ENCODE peak calls at places on chromosomes 2 and 18, in nine cellular contexts. K is H4, E is GM23248, P is hippocampal formation, G is esophagus squamous epithelium, M is HTR-8/SVneo, H is hypothalamus, C is caudate nucleus, Q is amniotic stem cell. A is an unnamed sample.

GRCh38 chr2:225171350-225171749 is 129.1 kb upstream of the DOCK10 start:
- DNase-seq in K (no peak), E (no peak), P (no peak), G (no peak), M (no peak), H (no peak), C (no peak), Q (no peak), A (peak)

GRCh38 chr18:50630895-50631294 is 71.0 kb downstream of the MAPK4 start:
- DNase-seq in K (no peak), E (no peak), P (no peak), G (no peak), M (no peak), H (no peak), C (no peak), Q (no peak), A (no peak)

GRCh38 chr2:26011990-26012856 is 21.7 kb upstream of the RAB10 start:
- DNase-seq in K (peak), E (peak), P (no peak), G (no peak), M (peak), H (no peak), C (no peak), Q (no peak), A (peak)

GRCh38 chr2:73984203-73984921 is at the start of gene TET3:
- DNase-seq in K (no peak), E (peak), P (no peak), G (no peak), M (no peak), H (no peak), C (no peak), Q (no peak), A (no peak)

GRCh38 chr18:33210575-33211189 is 229.8 kb downstream of the CCDC178 start:
- DNase-seq in K (peak), E (peak), P (peak), G (no peak), M (no peak), H (no peak), C (no peak), Q (peak), A (no peak)

GRCh38 chr2:121237980-121238665 is 46.9 kb downstream of the TFCP2L1 start:
- DNase-seq in K (no peak), E (peak), P (no peak), G (no peak), M (no peak), H (no peak), C (no peak), Q (no peak), A (no peak)

GRCh38 chr18:65938592-65939372 is 188.0 kb downstream of the CDH7 start:
- DNase-seq in K (peak), E (peak), P (no peak), G (no peak), M (no peak), H (no peak), C (no peak), Q (no peak), A (peak)

GRCh38 chr2:10091182-10091932 is 11.1 kb upstream of the CYS1 start:
- DNase-seq in K (no peak), E (no peak), P (no peak), G (no peak), M (no peak), H (no peak), C (no peak), Q (no peak), A (no peak)

GRCh38 chr2:54388093-54388492 is 68.0 kb upstream of the SPTBN1 start:
- DNase-seq in K (no peak), E (no peak), P (no peak), G (no peak), M (no peak), H (no peak), C (no peak), Q (no peak), A (no peak)

GRCh38 chr2:9631976-9632700 is 1.3 kb upstream of the YWHAQ start:
- DNase-seq in K (no peak), E (no peak), P (no peak), G (no peak), M (no peak), H (no peak), C (no peak), Q (no peak), A (no peak)

GRCh38 chr2:26609133-26609532 is 32.0 kb downstream of the CIB4 start:
- DNase-seq in K (no peak), E (no peak), P (no peak), G (no peak), M (no peak), H (no peak), C (no peak), Q (no peak), A (no peak)

GRCh38 chr2:174027956-174028355 is 62.8 kb upstream of the SP3 start:
- DNase-seq in K (no peak), E (no peak), P (no peak), G (no peak), M (no peak), H (no peak), C (no peak), Q (no peak), A (no peak)

GRCh38 chr2:189569295-189569925 is 11.2 kb downstream of the SLC40A1 start:
- DNase-seq in K (no peak), E (peak), P (no peak), G (no peak), M (no peak), H (no peak), C (no peak), Q (no peak), A (no peak)

GRCh38 chr2:42747422-42747821 is 16.5 kb downstream of the OXER1 start:
- DNase-seq in K (no peak), E (no peak), P (no peak), G (no peak), M (no peak), H (no peak), C (no peak), Q (no peak), A (no peak)

GRCh38 chr2:15808221-15808574 is 132.2 kb upstream of the MYCN start:
- DNase-seq in K (peak), E (no peak), P (no peak), G (no peak), M (no peak), H (no peak), C (no peak), Q (no peak), A (no peak)

GRCh38 chr2:164456599-164456998 is 164.7 kb downstream of the GRB14 start:
- DNase-seq in K (no peak), E (no peak), P (no peak), G (no peak), M (no peak), H (no peak), C (no peak), Q (no peak), A (no peak)

GRCh38 chr2:12501469-12502147 is 215.1 kb upstream of the TRIB2 start:
- DNase-seq in K (no peak), E (peak), P (no peak), G (no peak), M (no peak), H (no peak), C (no peak), Q (no peak), A (no peak)

GRCh38 chr18:61893304-61893970 is 630 bp upstream of the RNF152 start:
- DNase-seq in K (no peak), E (peak), P (no peak), G (no peak), M (no peak), H (peak), C (peak), Q (peak), A (peak)

GRCh38 chr2:63801455-63801854 is 40.2 kb upstream of the UGP2 start:
- DNase-seq in K (no peak), E (no peak), P (no peak), G (no peak), M (no peak), H (no peak), C (no peak), Q (no peak), A (no peak)

GRCh38 chr18:35572644-35573043 is 8.9 kb upstream of the GALNT1 start:
- DNase-seq in K (no peak), E (peak), P (no peak), G (no peak), M (no peak), H (no peak), C (no peak), Q (no peak), A (no peak)

GRCh38 chr2:229712125-229712524 is 2.2 kb downstream of the DNER start:
- DNase-seq in K (peak), E (peak), P (no peak), G (no peak), M (no peak), H (no peak), C (no peak), Q (no peak), A (peak)

GRCh38 chr2:147275943-147276342 is 568.9 kb upstream of the ACVR2A start:
- DNase-seq in K (no peak), E (peak), P (no peak), G (no peak), M (no peak), H (no peak), C (no peak), Q (no peak), A (no peak)

GRCh38 chr2:238813109-238813508 is 34.8 kb upstream of the TWIST2 start:
- DNase-seq in K (no peak), E (no peak), P (no peak), G (no peak), M (no peak), H (no peak), C (no peak), Q (no peak), A (no peak)